ENCODE peak calls at places on chromosomes 6 and 20, in four cellular contexts. One of them, this sample, is unnamed. For H3K27me3, the result is how much of the 10 kb centered on the place peaks cover.

GRCh38 chr6:168709991-168710390 is 269.0 kb downstream of the SMOC2 start:
- DNase-seq in Peyer's patch: no peak
- DNase-seq in upper lobe of left lung: no peak
- DNase-seq in neuronal stem cell: no peak
- DNase-seq in this sample: no peak

GRCh38 chr6:79874531-79875132 is 72.7 kb downstream of the ELOVL4 start:
- DNase-seq in Peyer's patch: no peak
- DNase-seq in neuronal stem cell: no peak
- DNase-seq in upper lobe of left lung: no peak
- DNase-seq in this sample: no peak

GRCh38 chr20:23507346-23507745 is 16.4 kb downstream of the CST8 start:
- DNase-seq in upper lobe of left lung: no peak
- DNase-seq in neuronal stem cell: no peak
- DNase-seq in Peyer's patch: no peak
- DNase-seq in this sample: no peak

GRCh38 chr6:159623156-159623555 is 69.9 kb downstream of the SOD2 start:
- DNase-seq in Peyer's patch: no peak
- DNase-seq in upper lobe of left lung: no peak
- DNase-seq in neuronal stem cell: no peak
- DNase-seq in this sample: no peak

GRCh38 chr6:11008821-11009220 is 35.3 kb downstream of the ELOVL2 start:
- DNase-seq in Peyer's patch: no peak
- DNase-seq in upper lobe of left lung: no peak
- DNase-seq in neuronal stem cell: no peak
- DNase-seq in this sample: no peak

GRCh38 chr20:10550204-10551118 is 115.4 kb downstream of the SLX4IP start:
- DNase-seq in upper lobe of left lung: no peak
- DNase-seq in neuronal stem cell: no peak
- DNase-seq in Peyer's patch: no peak
- DNase-seq in this sample: no peak

GRCh38 chr20:54716169-54716747 is 240.9 kb downstream of the DOK5 start:
- DNase-seq in Peyer's patch: no peak
- DNase-seq in neuronal stem cell: no peak
- DNase-seq in upper lobe of left lung: no peak
- DNase-seq in this sample: no peak

GRCh38 chr20:62802026-62802712 is 2.5 kb upstream of the OGFR start:
- DNase-seq in Peyer's patch: no peak
- DNase-seq in upper lobe of left lung: peak
- DNase-seq in neuronal stem cell: no peak
- DNase-seq in this sample: no peak

GRCh38 chr20:42604998-42605970 is 584.4 kb downstream of the PTPRT start:
- DNase-seq in upper lobe of left lung: no peak
- DNase-seq in neuronal stem cell: no peak
- DNase-seq in Peyer's patch: no peak
- DNase-seq in this sample: no peak

GRCh38 chr20:9903048-9903651 is 64.3 kb upstream of the PAK5 start:
- DNase-seq in neuronal stem cell: peak
- DNase-seq in Peyer's patch: no peak
- DNase-seq in upper lobe of left lung: no peak
- DNase-seq in this sample: peak

GRCh38 chr20:48736231-48736630 is 91.6 kb downstream of the PREX1 start:
- DNase-seq in upper lobe of left lung: no peak
- DNase-seq in Peyer's patch: no peak
- DNase-seq in neuronal stem cell: no peak
- DNase-seq in this sample: no peak

GRCh38 chr6:155026366-155027045 is 31.4 kb downstream of the TIAM2 start:
- DNase-seq in neuronal stem cell: no peak
- DNase-seq in Peyer's patch: peak
- DNase-seq in upper lobe of left lung: no peak
- DNase-seq in this sample: no peak

GRCh38 chr6:119344306-119344705 is 5.3 kb downstream of the MAN1A1 start:
- DNase-seq in upper lobe of left lung: no peak
- DNase-seq in Peyer's patch: no peak
- DNase-seq in neuronal stem cell: no peak
- DNase-seq in this sample: no peak

GRCh38 chr6:107495196-107495643 is 5.3 kb downstream of the SOBP start:
- DNase-seq in upper lobe of left lung: no peak
- DNase-seq in neuronal stem cell: no peak
- DNase-seq in Peyer's patch: no peak
- DNase-seq in this sample: no peak

GRCh38 chr6:56475736-56476457 is 166.8 kb downstream of the DST start:
- DNase-seq in neuronal stem cell: no peak
- DNase-seq in upper lobe of left lung: no peak
- DNase-seq in Peyer's patch: no peak
- DNase-seq in this sample: no peak

GRCh38 chr6:170135821-170136471 is 154.9 kb downstream of the DLL1 start:
- DNase-seq in upper lobe of left lung: peak
- DNase-seq in neuronal stem cell: no peak
- DNase-seq in Peyer's patch: peak
- DNase-seq in this sample: no peak

GRCh38 chr20:41027366-41027765 is 1.3 kb upstream of the TOP1 start:
- DNase-seq in upper lobe of left lung: no peak
- DNase-seq in neuronal stem cell: no peak
- DNase-seq in Peyer's patch: no peak
- DNase-seq in this sample: no peak
- H3K27ac ChIP-seq in upper lobe of left lung: no peak
- H3K27ac ChIP-seq in neuronal stem cell: no peak
- H3K27ac ChIP-seq in Peyer's patch: no peak
- H3K27ac ChIP-seq in this sample: no peak

GRCh38 chr20:32089637-32090330 is 19.7 kb upstream of the TM9SF4 start:
- DNase-seq in Peyer's patch: no peak
- DNase-seq in neuronal stem cell: no peak
- DNase-seq in upper lobe of left lung: no peak
- DNase-seq in this sample: no peak
- H3K27me3 ChIP-seq in Peyer's patch: under half
- H3K27me3 ChIP-seq in neuronal stem cell: under half
- H3K27me3 ChIP-seq in upper lobe of left lung: under half
- H3K27me3 ChIP-seq in this sample: under half

GRCh38 chr20:51562334-51563140 is 20.0 kb upstream of the NFATC2 start:
- DNase-seq in Peyer's patch: peak
- DNase-seq in upper lobe of left lung: peak
- DNase-seq in neuronal stem cell: peak
- DNase-seq in this sample: no peak
- H3K27ac ChIP-seq in Peyer's patch: peak
- H3K27ac ChIP-seq in upper lobe of left lung: peak
- H3K27ac ChIP-seq in neuronal stem cell: peak
- H3K27ac ChIP-seq in this sample: no peak

GRCh38 chr20:57094171-57094891 is 172.1 kb downstream of the BMP7 start:
- DNase-seq in neuronal stem cell: no peak
- DNase-seq in Peyer's patch: no peak
- DNase-seq in upper lobe of left lung: peak
- DNase-seq in this sample: no peak

GRCh38 chr20:57094991-57095390 is 171.4 kb downstream of the BMP7 start:
- DNase-seq in upper lobe of left lung: no peak
- DNase-seq in neuronal stem cell: no peak
- DNase-seq in Peyer's patch: no peak
- DNase-seq in this sample: no peak

GRCh38 chr20:57092900-57093238 is 173.6 kb downstream of the BMP7 start:
- DNase-seq in neuronal stem cell: no peak
- DNase-seq in upper lobe of left lung: peak
- DNase-seq in Peyer's patch: no peak
- DNase-seq in this sample: no peak

GRCh38 chr20:57092112-57092899 is 174.1 kb downstream of the BMP7 start:
- DNase-seq in neuronal stem cell: peak
- DNase-seq in upper lobe of left lung: peak
- DNase-seq in Peyer's patch: peak
- DNase-seq in this sample: peak

DNA sequence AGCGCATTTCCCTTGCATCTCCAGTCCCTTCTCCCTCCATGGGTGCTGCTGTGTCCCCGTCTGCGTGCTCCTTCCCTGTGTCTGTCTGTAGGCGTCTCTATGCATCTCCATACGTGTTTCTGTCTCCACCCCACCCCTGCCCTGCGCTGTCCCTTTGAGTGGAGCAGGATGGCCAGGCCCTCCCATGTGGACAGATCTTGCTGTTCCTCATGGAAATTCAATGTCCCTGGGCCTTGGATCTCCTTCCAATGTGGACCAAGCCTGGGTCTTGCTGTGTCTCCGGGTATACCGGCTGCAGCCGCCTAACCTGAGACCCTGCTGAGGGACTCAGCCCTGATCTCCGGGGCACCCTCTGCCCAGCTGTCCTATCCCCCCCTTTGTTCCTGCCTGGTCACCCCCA is 172.7 kb downstream of the BMP7 start:
- DNase-seq in neuronal stem cell: no peak
- DNase-seq in Peyer's patch: no peak
- DNase-seq in upper lobe of left lung: no peak
- DNase-seq in this sample: no peak
- H3K27me3 ChIP-seq in neuronal stem cell: under half
- H3K27me3 ChIP-seq in Peyer's patch: under half
- H3K27me3 ChIP-seq in upper lobe of left lung: under half
- H3K27me3 ChIP-seq in this sample: under half